ENCODE peak calls at places on chromosomes 4 and X, in eight cellular contexts. A, U, O, Z, P, M, V and T are unnamed samples.

GRCh38 chr4:153398713-153399112 is 54.2 kb downstream of the MND1 start:
- DNase-seq in M (no peak), U (no peak), O (no peak), V (no peak), A (no peak), P (no peak), Z (no peak), T (no peak)

GRCh38 chr4:122038896-122039295 is 87.0 kb upstream of the TRPC3 start:
- DNase-seq in M (no peak), O (no peak), Z (no peak), A (no peak), V (no peak), P (no peak), U (no peak), T (no peak)

GRCh38 chrX:136272325-136272724 is 21.1 kb upstream of the MAP7D3 start:
- DNase-seq in P (no peak), V (no peak), U (no peak), A (no peak), M (no peak), O (no peak), Z (no peak), T (no peak)

GRCh38 chrX:53049127-53049517 is 533 bp downstream of the GPR173 start:
- DNase-seq in O (no peak), U (peak), M (no peak), Z (peak), V (no peak), A (no peak), P (no peak), T (no peak)

GRCh38 chr4:98546910-98547544 is 111.4 kb downstream of the TSPAN5 start:
- DNase-seq in V (no peak), O (peak), U (no peak), A (no peak), P (no peak), M (no peak), Z (peak), T (peak)

GRCh38 chrX:69493766-69494165 is 10.4 kb upstream of the NALF2 start:
- DNase-seq in P (no peak), U (no peak), A (no peak), O (no peak), M (no peak), Z (no peak), V (no peak), T (no peak)

GRCh38 chrX:137858106-137858505 is 292.2 kb downstream of the ZIC3 start:
- DNase-seq in O (no peak), Z (peak), P (no peak), U (no peak), A (no peak), M (no peak), V (no peak), T (no peak)

GRCh38 chrX:17740137-17741122 is 3.1 kb downstream of the SCML1 start:
- DNase-seq in V (no peak), P (no peak), O (no peak), A (no peak), M (no peak), U (no peak), Z (no peak), T (no peak)

GRCh38 chr4:150237110-150237852 is 159.0 kb downstream of the DCLK2 start:
- DNase-seq in P (no peak), V (no peak), Z (no peak), U (no peak), A (no peak), M (no peak), O (peak), T (peak)

GRCh38 chrX:106481341-106481740 is 130.4 kb upstream of the RADX start:
- DNase-seq in V (peak), M (no peak), A (peak), Z (peak), U (peak), O (peak), P (no peak), T (no peak)

GRCh38 chr4:105145913-105146285 is 777 bp upstream of the TET2 start:
- DNase-seq in O (no peak), U (peak), P (no peak), V (no peak), Z (no peak), M (peak), A (no peak), T (no peak)

GRCh38 chr4:126513596-126513995 is 1119.2 kb upstream of the INTU start:
- DNase-seq in Z (no peak), O (no peak), M (no peak), A (no peak), V (no peak), U (no peak), P (no peak), T (no peak)

GRCh38 chrX:153551135-153551534 is 33.7 kb downstream of the ATP2B3 start:
- DNase-seq in Z (no peak), O (peak), A (no peak), V (no peak), M (no peak), U (no peak), P (no peak), T (no peak)

GRCh38 chrX:39689374-39690104 is 408.2 kb downstream of the BCOR start:
- DNase-seq in A (no peak), M (no peak), O (no peak), Z (no peak), V (no peak), P (no peak), U (peak), T (no peak)

GRCh38 chr4:181006509-181007290 is 1236.5 kb upstream of the TENM3 start:
- DNase-seq in O (no peak), U (no peak), M (no peak), A (no peak), P (no peak), V (no peak), Z (no peak), T (no peak)

GRCh38 chr4:56976283-56976877 is 1.0 kb downstream of the NOA1 start:
- DNase-seq in V (peak), O (no peak), P (no peak), M (no peak), Z (peak), A (no peak), U (no peak), T (no peak)

GRCh38 chr4:17385403-17385802 is 126.5 kb downstream of the QDPR start:
- DNase-seq in Z (no peak), A (no peak), M (no peak), O (peak), V (no peak), P (no peak), U (no peak), T (peak)

GRCh38 chr4:147822128-147822527 is 90.2 kb downstream of the ARHGAP10 start:
- DNase-seq in V (peak), O (peak), U (no peak), P (peak), Z (no peak), A (no peak), M (peak), T (peak)

GRCh38 chrX:5876984-5877655 is 351.5 kb downstream of the NLGN4X start:
- DNase-seq in O (no peak), M (no peak), U (peak), Z (peak), P (no peak), A (no peak), V (no peak), T (no peak)

GRCh38 chr4:176767183-176767582 is 25.5 kb downstream of the VEGFC start:
- DNase-seq in A (no peak), P (no peak), O (peak), U (no peak), Z (no peak), V (no peak), M (no peak), T (no peak)

GRCh38 chr4:8336412-8337075 is 67.0 kb downstream of the HTRA3 start:
- DNase-seq in A (no peak), O (peak), V (peak), P (no peak), M (no peak), U (no peak), Z (no peak), T (no peak)

GRCh38 chrX:12956704-12957541 is 18.0 kb upstream of the TMSB4X start:
- DNase-seq in Z (no peak), A (peak), M (no peak), V (no peak), P (no peak), O (peak), U (no peak), T (no peak)

GRCh38 chr4:10099521-10100325 is 16.9 kb downstream of the WDR1 start:
- DNase-seq in U (no peak), O (no peak), V (no peak), A (no peak), P (no peak), M (no peak), Z (no peak), T (no peak)

GRCh38 chr4:1048781-1049590 is 37.6 kb downstream of the FGFRL1 start:
- DNase-seq in U (peak), O (no peak), A (no peak), P (no peak), M (peak), Z (no peak), V (no peak), T (no peak)

GRCh38 chr4:149164282-149164681 is 651.4 kb downstream of the IQCM start:
- DNase-seq in V (no peak), A (no peak), M (no peak), U (peak), O (peak), Z (no peak), P (no peak), T (peak)

GRCh38 chrX:74449937-74450330 is 28.6 kb downstream of the SLC16A2 start:
- DNase-seq in M (no peak), V (no peak), Z (no peak), P (no peak), O (peak), A (no peak), U (no peak), T (no peak)

GRCh38 chrX:134572816-134573682 is 85.2 kb downstream of the PLAC1 start:
- DNase-seq in A (no peak), P (no peak), M (no peak), O (peak), V (no peak), U (no peak), Z (no peak), T (no peak)

GRCh38 chrX:10199212-10199611 is 42.4 kb downstream of the CLCN4 start:
- DNase-seq in Z (no peak), M (peak), A (no peak), V (no peak), U (no peak), P (peak), O (peak), T (no peak)

GRCh38 chrX:53440631-53441517 is 6.7 kb upstream of the HSD17B10 start:
- DNase-seq in U (peak), P (peak), M (peak), Z (peak), O (peak), V (peak), A (no peak), T (no peak)

GRCh38 chr4:150391052-150391451 is 190.9 kb upstream of the MAB21L2 start:
- DNase-seq in M (no peak), V (no peak), Z (no peak), A (no peak), O (no peak), U (no peak), P (no peak), T (no peak)

GRCh38 chr4:57265831-57266582 is 155.8 kb upstream of the IGFBP7 start:
- DNase-seq in U (peak), O (no peak), Z (peak), V (no peak), M (peak), P (no peak), A (no peak), T (no peak)

GRCh38 chrX:155070663-155070974 is 317 bp downstream of the CMC4 start:
- DNase-seq in A (no peak), Z (no peak), V (no peak), O (no peak), U (no peak), M (no peak), P (no peak), T (no peak)

GRCh38 chr4:138870739-138871633 is 144.6 kb upstream of the NOCT start:
- DNase-seq in U (peak), Z (peak), P (peak), O (peak), V (peak), A (peak), M (no peak), T (peak)

GRCh38 chr4:169070071-169070894 is 60.2 kb upstream of the CBR4 start:
- DNase-seq in M (no peak), U (peak), P (peak), V (peak), Z (no peak), A (no peak), O (peak), T (peak)

GRCh38 chr4:185127021-185127925 is 15.8 kb upstream of the SLC25A4 start:
- DNase-seq in M (peak), O (no peak), P (peak), U (peak), A (no peak), V (no peak), Z (peak), T (no peak)

GRCh38 chr4:7398104-7398423 is 36.7 kb downstream of the PSAPL1 start:
- DNase-seq in O (peak), P (no peak), M (peak), V (no peak), U (peak), A (no peak), Z (no peak), T (no peak)

GRCh38 chr4:108683479-108683878 is 33.1 kb downstream of the OSTC start:
- DNase-seq in U (no peak), M (no peak), V (no peak), Z (no peak), A (no peak), O (peak), P (no peak), T (peak)
- TF ChIP-seq CTCF in U (peak), M (no peak), V (peak), Z (no peak), A (no peak), O (peak), P (peak), T (peak)

GRCh38 chr4:76486588-76487276 is 51.7 kb downstream of the SHROOM3 start:
- DNase-seq in U (no peak), A (no peak), O (no peak), M (no peak), V (no peak), Z (no peak), P (no peak), T (no peak)

GRCh38 chr4:76489799-76490176 is 54.8 kb downstream of the SHROOM3 start:
- DNase-seq in M (no peak), Z (no peak), P (no peak), V (no peak), U (no peak), O (no peak), A (no peak), T (no peak)

GRCh38 chr4:76484654-76485053 is 49.6 kb downstream of the SHROOM3 start:
- DNase-seq in Z (no peak), O (no peak), U (peak), M (no peak), A (no peak), P (no peak), V (no peak), T (no peak)

GRCh38 chr4:76485450-76485849 is 50.4 kb downstream of the SHROOM3 start:
- DNase-seq in O (no peak), Z (no peak), V (peak), U (peak), P (no peak), M (no peak), A (no peak), T (no peak)

DNA sequence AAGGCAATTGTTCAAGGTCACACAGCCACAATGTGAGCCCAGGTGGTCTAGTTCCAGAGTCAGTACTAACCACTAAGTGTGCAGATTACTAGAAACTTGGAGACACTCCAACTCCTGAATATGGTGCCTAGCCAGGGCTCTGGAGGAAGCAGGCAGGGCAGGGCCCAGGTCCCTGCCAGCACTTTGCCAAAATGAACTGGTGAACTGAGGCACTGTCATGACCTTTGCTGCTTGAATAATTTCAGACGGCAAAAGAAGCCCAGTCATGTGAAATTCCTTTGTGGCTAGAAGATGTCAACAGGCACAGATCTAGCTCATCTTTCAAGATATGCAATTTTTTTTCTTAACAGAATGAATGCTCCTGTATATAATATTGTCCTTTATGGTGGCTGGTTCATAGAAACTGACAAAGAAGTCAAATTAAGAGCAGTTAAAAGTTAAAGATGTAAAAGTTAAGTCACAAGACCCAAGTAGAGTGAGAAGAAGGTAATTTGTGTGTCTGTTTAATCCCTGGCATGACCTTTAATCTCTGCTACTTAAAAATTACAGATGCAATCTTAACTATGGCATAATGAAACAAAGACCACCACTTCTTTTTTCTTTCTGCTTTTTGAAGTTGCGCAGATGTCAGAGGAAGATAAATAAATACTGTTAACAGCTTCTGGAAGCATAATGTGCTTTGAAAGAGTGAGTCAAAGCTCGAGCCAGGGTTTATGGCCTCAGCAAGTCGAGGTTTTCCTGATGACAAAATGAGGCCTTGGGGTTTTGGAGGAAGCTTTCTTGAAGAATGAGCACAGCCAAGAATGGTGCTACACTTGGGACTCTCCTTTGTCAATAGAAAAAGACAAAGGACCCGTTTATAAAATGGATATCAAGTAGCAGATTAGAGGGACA is 54.1 kb downstream of the SHROOM3 start:
- DNase-seq in Z (no peak), A (no peak), P (no peak), U (no peak), O (peak), V (no peak), M (no peak), T (no peak)
- TF ChIP-seq CTCF in Z (no peak), A (no peak), P (no peak), U (no peak), O (no peak), V (no peak), M (no peak), T (no peak)

GRCh38 chr4:47493238-47494123 is 8.4 kb downstream of the ATP10D start:
- DNase-seq in M (no peak), Z (no peak), P (no peak), O (no peak), U (no peak), V (no peak), A (no peak), T (no peak)

GRCh38 chr4:47488706-47489105 is 3.6 kb downstream of the ATP10D start:
- DNase-seq in M (no peak), U (no peak), V (no peak), Z (no peak), A (no peak), O (no peak), P (no peak), T (no peak)

GRCh38 chr4:47494124-47494430 is 9.0 kb downstream of the ATP10D start:
- DNase-seq in O (no peak), Z (no peak), P (no peak), V (no peak), U (no peak), M (no peak), A (no peak), T (no peak)

GRCh38 chr4:47486306-47486705 is 1.2 kb downstream of the ATP10D start:
- DNase-seq in U (no peak), V (no peak), Z (no peak), O (no peak), A (no peak), P (no peak), M (no peak), T (no peak)

GRCh38 chr4:47490550-47490949 is 5.5 kb downstream of the ATP10D start:
- DNase-seq in P (no peak), Z (no peak), M (no peak), O (no peak), A (no peak), V (no peak), U (peak), T (no peak)
- TF ChIP-seq CTCF in P (peak), Z (peak), M (peak), O (peak), A (no peak), V (no peak), U (peak), T (peak)

DNA sequence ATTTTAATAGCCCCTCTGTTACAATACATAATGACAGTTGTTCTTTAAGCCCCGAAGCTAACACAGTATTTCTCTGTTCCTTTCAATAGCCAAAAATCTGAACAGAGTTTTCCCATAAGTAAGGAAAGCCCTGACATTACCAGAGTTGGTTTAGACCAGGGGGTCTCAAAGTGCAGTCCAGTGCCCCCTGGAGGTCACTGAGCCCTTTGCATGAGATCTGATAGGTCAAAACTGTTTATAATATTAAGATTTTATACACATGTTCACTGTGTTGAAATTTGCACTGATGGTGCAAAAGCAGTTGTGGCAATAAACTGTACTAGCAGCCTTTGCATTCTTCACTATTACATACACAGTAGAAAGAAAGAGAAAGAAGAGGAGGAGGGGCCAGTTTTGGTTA is 177.1 kb downstream of the SPANXN3 start:
- DNase-seq in M (no peak), O (no peak), V (no peak), U (no peak), P (no peak), A (no peak), Z (no peak), T (no peak)
- TF ChIP-seq CTCF in M (no peak), O (no peak), V (no peak), U (peak), P (no peak), A (no peak), Z (no peak), T (no peak)

GRCh38 chrX:143788265-143788664 is 67.7 kb upstream of the SPANXN2 start:
- DNase-seq in O (no peak), M (no peak), A (no peak), P (no peak), Z (peak), V (no peak), U (no peak), T (no peak)
- TF ChIP-seq CTCF in O (peak), M (peak), A (no peak), P (no peak), Z (peak), V (peak), U (peak), T (peak)

DNA sequence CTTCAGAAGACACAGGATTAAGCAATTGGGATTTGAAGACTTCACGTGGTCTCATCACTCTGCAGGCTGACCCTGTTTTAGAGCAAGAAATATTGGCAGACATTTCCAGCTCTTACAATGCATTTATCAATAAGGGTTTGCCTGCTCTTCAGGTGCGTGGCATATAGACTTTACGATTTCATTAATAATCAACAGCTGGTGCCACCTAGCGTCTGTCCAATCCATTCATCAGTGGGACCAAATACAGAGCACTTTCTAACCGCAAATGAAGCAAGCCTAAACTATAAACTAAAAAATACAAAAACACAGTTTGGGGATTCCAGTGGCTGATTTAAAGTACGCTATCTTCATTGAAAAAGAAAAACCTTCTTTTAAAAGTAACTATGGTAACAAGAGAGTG is 125.4 kb upstream of the DMD start:
- DNase-seq in P (no peak), M (no peak), V (no peak), O (peak), A (no peak), U (peak), Z (peak), T (no peak)
- TF ChIP-seq CTCF in P (peak), M (peak), V (peak), O (peak), A (no peak), U (peak), Z (peak), T (peak)

GRCh38 chr4:22442956-22443355 is 72.9 kb downstream of the ADGRA3 start:
- DNase-seq in P (no peak), A (no peak), M (no peak), Z (no peak), O (no peak), V (no peak), U (no peak), T (no peak)
- TF ChIP-seq CTCF in P (no peak), A (no peak), M (no peak), Z (no peak), O (no peak), V (no peak), U (no peak), T (no peak)

GRCh38 chr4:82201805-82202636 is 171.8 kb downstream of the HNRNPD start:
- DNase-seq in O (peak), V (peak), P (no peak), U (peak), M (no peak), Z (peak), A (peak), T (peak)
- TF ChIP-seq CTCF in O (peak), V (peak), P (peak), U (peak), M (peak), Z (peak), A (peak), T (peak)